ENCODE peak calls at places on chromosomes 5 and 9, in four cellular contexts. A is astrocyte, B is sigmoid colon, F is uterus. X is an unnamed sample. For H3K4me1, the result is how much of the 10 kb centered on the place peaks cover.

GRCh38 chr9:73684601-73685000 is 532.9 kb downstream of the ANXA1 start:
- DNase-seq in F (no peak), B (no peak), A (peak), X (no peak)

GRCh38 chr9:108680946-108681345 is 174.8 kb downstream of the ACTL7B start:
- DNase-seq in A (no peak), F (no peak), B (no peak), X (no peak)

GRCh38 chr5:74725331-74725730 is 40.3 kb downstream of the HEXB start:
- DNase-seq in F (no peak), B (no peak), A (peak), X (no peak)

GRCh38 chr5:126339215-126339805 is 83.9 kb upstream of the GRAMD2B start:
- DNase-seq in B (no peak), A (peak), F (peak), X (peak)

GRCh38 chr5:98428806-98429205 is 344.7 kb upstream of the RGMB start:
- DNase-seq in A (peak), F (no peak), B (no peak), X (no peak)

GRCh38 chr5:57887851-57888621 is 405.4 kb upstream of the ACTBL2 start:
- DNase-seq in F (peak), B (no peak), A (peak), X (no peak)

GRCh38 chr9:110115341-110115820 is 92.6 kb downstream of the C9orf152 start:
- DNase-seq in F (no peak), A (peak), B (no peak), X (no peak)

GRCh38 chr9:8845808-8846207 is 1046.2 kb upstream of the DMAC1 start:
- DNase-seq in F (no peak), B (no peak), A (no peak), X (no peak)

GRCh38 chr9:16974436-16974835 is 104.0 kb upstream of the BNC2 start:
- DNase-seq in B (no peak), F (no peak), A (no peak), X (no peak)

GRCh38 chr5:168681556-168682183 is 102.5 kb upstream of the PANK3 start:
- DNase-seq in A (peak), B (no peak), F (peak), X (no peak)

GRCh38 chr5:6448622-6449464 is at the start of gene UBE2QL1:
- DNase-seq in B (no peak), F (no peak), A (no peak), X (peak)

GRCh38 chr9:136538599-136539426 is 7.0 kb downstream of the NOTCH1 start:
- DNase-seq in A (no peak), F (no peak), B (no peak), X (peak)

GRCh38 chr5:1004598-1005361 is 3.8 kb upstream of the NKD2 start:
- DNase-seq in A (no peak), B (peak), F (peak), X (peak)

GRCh38 chr5:137263319-137263718 is 235.8 kb downstream of the SPOCK1 start:
- DNase-seq in A (no peak), F (no peak), B (no peak), X (no peak)

GRCh38 chr5:39570418-39571027 is 145.7 kb upstream of the DAB2 start:
- DNase-seq in F (no peak), A (peak), B (no peak), X (no peak)

GRCh38 chr5:16740476-16740875 is 123.7 kb upstream of the RETREG1 start:
- DNase-seq in B (no peak), F (no peak), A (no peak), X (no peak)

GRCh38 chr5:67211926-67212325 is 15.3 kb upstream of the CD180 start:
- DNase-seq in F (no peak), A (peak), B (peak), X (no peak)

GRCh38 chr5:156556666-156557401 is 229.9 kb downstream of the SGCD start:
- DNase-seq in A (no peak), B (no peak), F (no peak), X (no peak)

GRCh38 chr5:24363789-24364534 is 280.8 kb downstream of the CDH10 start:
- DNase-seq in F (no peak), A (no peak), B (no peak), X (no peak)

GRCh38 chr9:133733421-133734250 is 4.5 kb downstream of the SARDH start:
- DNase-seq in A (no peak), B (peak), F (no peak), X (no peak)

GRCh38 chr9:95204310-95204709 is 113.2 kb downstream of the FANCC start:
- DNase-seq in A (no peak), B (no peak), F (no peak), X (no peak)

GRCh38 chr5:425714-426113 is 17.3 kb upstream of the EXOC3 start:
- DNase-seq in A (no peak), F (no peak), B (peak), X (no peak)

GRCh38 chr5:36575367-36575781 is 31.0 kb upstream of the SLC1A3 start:
- DNase-seq in B (no peak), F (no peak), A (peak), X (no peak)

GRCh38 chr5:67581203-67581602 is 384.6 kb upstream of the CD180 start:
- DNase-seq in F (no peak), A (peak), B (no peak), X (no peak)

GRCh38 chr5:122156724-122157325 is 27.5 kb downstream of the ZNF474 start:
- DNase-seq in F (no peak), A (peak), B (no peak), X (no peak)

GRCh38 chr9:74499770-74500583 is 2.8 kb downstream of the RORB start:
- DNase-seq in B (no peak), A (peak), F (no peak), X (no peak)

GRCh38 chr9:87445646-87446045 is 52.0 kb upstream of the DAPK1 start:
- DNase-seq in F (peak), B (no peak), A (no peak), X (no peak)

GRCh38 chr5:123696948-123697347 is 185.0 kb downstream of the CSNK1G3 start:
- DNase-seq in B (peak), A (no peak), F (no peak), X (no peak)

GRCh38 chr5:100904259-100904822 is 1.3 kb upstream of the ST8SIA4 start:
- DNase-seq in F (peak), B (peak), A (no peak), X (peak)

GRCh38 chr9:114694146-114694545 is 12.2 kb upstream of the TEX48 start:
- DNase-seq in B (no peak), A (peak), F (no peak), X (no peak)

GRCh38 chr5:176711883-176712282 is 64.6 kb downstream of the TSPAN17 start:
- DNase-seq in B (no peak), A (no peak), F (no peak), X (no peak)

GRCh38 chr9:134229466-134230091 is 65.2 kb upstream of the RNU6ATAC start:
- DNase-seq in B (no peak), A (no peak), F (no peak), X (no peak)

GRCh38 chr5:150152636-150153462 is 2.8 kb downstream of the PDGFRB start:
- DNase-seq in F (no peak), B (no peak), A (no peak), X (no peak)

DNA sequence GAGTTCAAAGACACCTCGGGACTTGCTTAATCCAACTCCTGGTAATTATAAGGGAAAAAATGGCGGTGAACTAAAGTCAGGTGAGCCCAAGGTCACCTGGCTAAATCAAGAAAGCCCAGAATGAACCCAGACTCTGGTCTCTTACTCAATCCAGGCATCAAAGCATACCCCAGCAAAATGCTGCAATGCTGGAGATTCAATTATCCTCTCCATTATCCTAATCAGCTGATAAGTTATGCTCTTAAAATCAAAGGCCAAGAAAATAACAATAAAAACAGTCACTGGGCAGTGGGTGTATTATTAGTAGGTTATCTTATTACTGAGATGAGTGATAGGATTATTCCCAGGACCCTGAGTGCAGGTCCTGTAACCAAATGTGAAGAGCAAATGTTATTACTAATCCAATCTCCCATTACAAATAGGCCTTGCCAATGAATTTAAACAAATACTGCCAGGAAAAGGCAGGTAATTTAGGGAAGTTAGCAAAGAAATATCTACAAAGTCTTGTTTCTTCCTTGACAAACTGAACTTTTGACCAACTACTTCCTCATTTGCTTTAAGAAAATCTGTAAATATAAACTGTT is 103.4 kb downstream of the MED27 start:
- DNase-seq in B (no peak), A (no peak), F (no peak), X (no peak)
- H3K27ac ChIP-seq in B (no peak), A (no peak), F (no peak), X (no peak)

DNA sequence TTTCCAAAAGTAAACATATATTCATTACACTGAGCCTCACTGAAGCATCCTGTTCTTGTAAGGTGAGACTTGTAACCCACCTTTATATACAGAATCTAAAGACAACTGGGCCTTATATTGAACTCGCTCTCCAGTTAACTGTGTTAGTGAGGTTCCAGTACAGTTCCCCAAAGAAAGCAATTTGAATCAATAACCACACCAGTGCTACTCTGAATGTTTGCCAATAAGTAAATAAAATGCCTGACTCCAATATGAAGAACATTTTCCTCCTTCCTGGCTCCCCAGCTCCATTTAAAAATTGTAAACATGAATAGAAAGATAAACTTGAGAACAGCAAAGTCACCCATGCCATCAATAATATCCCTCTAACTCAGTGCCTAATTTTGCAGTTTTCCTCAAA is 50.1 kb downstream of the FBXW11 start:
- DNase-seq in F (no peak), B (no peak), A (no peak), X (no peak)
- H3K4me1 ChIP-seq in F (under half), B (under half), A (under half), X (under half)

GRCh38 chr9:35673132-35673997 is at the start of gene CA9:
- DNase-seq in A (no peak), F (peak), B (peak), X (no peak)
- H3K4me3 ChIP-seq in A (no peak), F (no peak), B (no peak), X (no peak)

DNA sequence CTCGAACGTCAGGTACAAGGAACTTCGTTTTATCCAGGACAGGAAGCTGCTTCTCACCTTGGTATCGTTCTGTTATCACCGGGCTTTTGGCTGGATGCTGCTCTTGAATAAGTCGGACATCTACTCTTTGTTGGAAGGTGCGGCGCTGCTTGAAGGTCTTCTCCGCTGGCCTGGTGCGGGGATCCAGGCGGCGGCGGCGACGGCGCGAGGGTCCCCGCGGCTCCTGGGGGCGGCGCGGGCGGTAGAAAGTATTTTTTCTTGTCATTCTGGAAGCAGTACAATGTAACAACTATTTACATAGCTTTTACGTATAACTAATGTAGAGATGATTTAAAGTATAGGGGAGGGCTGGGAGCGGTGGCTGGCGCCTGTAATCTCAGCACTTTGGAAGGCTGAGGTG is 52.3 kb downstream of the ACER2 start:
- DNase-seq in F (no peak), B (no peak), A (no peak), X (no peak)
- H3K27ac ChIP-seq in F (no peak), B (no peak), A (no peak), X (no peak)

DNA sequence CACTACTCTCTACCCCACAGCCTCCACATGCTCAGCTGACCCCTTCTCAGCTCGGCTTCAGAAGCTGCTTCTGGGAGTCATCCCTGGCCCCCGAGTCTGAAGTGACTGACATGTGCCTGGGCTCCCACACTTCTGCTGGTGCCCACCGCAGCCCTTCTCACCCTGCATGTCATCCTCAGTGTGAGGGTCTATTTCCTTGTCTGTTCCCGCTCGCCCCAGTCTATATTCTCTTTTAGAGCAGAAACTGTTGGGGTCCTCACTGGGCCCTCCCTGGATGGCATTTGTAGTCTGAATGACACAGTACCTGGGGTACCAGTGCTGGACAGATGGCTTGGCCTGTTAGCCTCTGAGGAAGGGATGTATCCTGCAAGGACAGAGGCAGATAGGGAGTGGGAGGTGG is 5.3 kb downstream of the ECSCR start:
- DNase-seq in B (no peak), A (no peak), F (no peak), X (no peak)
- H3K4me1 ChIP-seq in B (under half), A (under half), F (under half), X (half or more)

GRCh38 chr5:135449608-135450007 is 2.5 kb upstream of the DCANP1 start:
- DNase-seq in A (no peak), B (peak), F (no peak), X (no peak)

GRCh38 chr5:135446615-135447014 is 533 bp downstream of the DCANP1 start:
- DNase-seq in F (no peak), B (no peak), A (no peak), X (no peak)

GRCh38 chr5:135447298-135447929 is at the start of gene DCANP1:
- DNase-seq in A (no peak), F (no peak), B (no peak), X (no peak)

GRCh38 chr5:135448796-135449507 is 1.8 kb upstream of the DCANP1 start:
- DNase-seq in A (peak), F (no peak), B (no peak), X (no peak)

GRCh38 chr5:135448071-135448704 is 1.0 kb upstream of the DCANP1 start:
- DNase-seq in F (no peak), A (peak), B (no peak), X (no peak)
- H3K4me3 ChIP-seq in F (no peak), A (no peak), B (no peak), X (no peak)

GRCh38 chr5:43315262-43315661 is 2.0 kb upstream of the HMGCS1 start:
- DNase-seq in A (peak), F (no peak), B (no peak), X (no peak)

GRCh38 chr5:43313854-43314457 is 744 bp upstream of the HMGCS1 start:
- DNase-seq in A (peak), F (peak), B (no peak), X (no peak)

GRCh38 chr5:43315697-43316096 is 2.5 kb upstream of the HMGCS1 start:
- DNase-seq in A (no peak), B (no peak), F (no peak), X (no peak)

GRCh38 chr5:43313035-43313853 is at the start of gene HMGCS1:
- DNase-seq in B (peak), F (peak), A (peak), X (peak)

DNA sequence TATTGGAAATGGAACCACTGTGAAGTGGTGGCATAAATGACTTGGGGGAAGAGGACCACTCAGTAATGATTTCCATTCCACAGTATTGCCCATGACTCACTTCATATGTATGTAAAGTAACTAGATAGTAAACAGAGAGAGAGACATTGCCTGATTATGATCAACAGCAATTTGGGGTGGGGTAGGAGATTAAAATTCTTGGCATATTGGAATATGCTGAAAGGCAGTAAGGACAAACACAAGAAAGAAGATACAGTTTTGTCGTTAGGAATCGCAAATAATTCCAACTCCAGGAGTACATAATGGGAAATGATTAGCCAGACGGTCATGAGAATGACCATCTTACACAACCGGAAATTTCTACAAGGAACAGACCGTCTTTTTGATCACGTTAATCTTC is 1.5 kb upstream of the HMGCS1 start:
- DNase-seq in A (no peak), B (no peak), F (no peak), X (no peak)
- H3K27ac ChIP-seq in A (no peak), B (no peak), F (no peak), X (peak)

DNA sequence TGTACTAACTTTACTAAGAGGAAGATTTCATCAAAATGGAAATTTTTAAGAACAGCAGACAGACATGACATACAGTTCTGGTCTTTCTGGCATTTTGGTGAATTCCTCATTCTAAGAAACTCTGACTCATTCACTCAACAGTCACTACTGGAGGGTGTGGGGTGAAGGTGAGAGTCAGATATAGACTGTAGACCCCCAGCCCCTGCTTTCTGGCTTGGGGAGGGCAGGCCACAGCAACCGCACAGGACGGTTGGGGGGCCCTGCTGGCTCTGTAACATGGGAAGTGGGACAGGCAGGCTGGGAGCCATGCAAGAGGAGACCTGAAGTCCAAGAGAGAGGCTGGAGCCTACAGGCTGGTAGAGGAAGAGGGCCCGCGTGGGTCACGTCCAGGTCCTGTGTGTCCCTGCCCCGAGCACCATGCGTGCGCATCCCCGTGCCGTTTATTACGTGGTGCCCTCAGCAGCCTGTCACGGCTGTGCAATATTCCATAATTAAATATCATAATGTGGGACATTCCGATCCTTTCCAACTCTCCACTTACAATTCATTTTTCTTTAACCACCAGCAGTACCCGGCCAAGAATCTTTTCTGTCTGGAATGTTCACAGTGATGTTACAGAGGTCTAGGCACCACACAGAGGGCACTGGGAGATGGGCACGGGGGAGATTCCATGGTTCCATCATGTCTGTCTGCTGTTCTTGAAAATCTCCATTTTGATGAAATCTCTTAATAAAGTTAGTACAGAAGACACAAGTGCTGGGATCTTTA is 75.6 kb downstream of the SEMA4D start:
- DNase-seq in B (no peak), F (no peak), A (peak), X (no peak)
- H3K4me1 ChIP-seq in B (under half), F (under half), A (under half), X (half or more)